ENCODE peak calls at places on chromosomes 6 and 20, in six cellular contexts. P is PC-9, F is progenitor cell of endocrine pancreas, X is NAMALWA, K is nephron progenitor cell, T is EL. V is an unnamed sample.

GRCh38 chr6:121920616-121921015 is 478.8 kb upstream of the HSF2 start:
- DNase-seq in P (no peak), F (no peak), X (no peak), K (no peak), T (no peak), V (no peak)

GRCh38 chr6:17984822-17985660 is 2.4 kb downstream of the KIF13A start:
- DNase-seq in P (no peak), F (no peak), X (no peak), K (no peak), T (no peak), V (no peak)

GRCh38 chr20:19973920-19974620 is 43.1 kb upstream of the NAA20 start:
- DNase-seq in P (peak; percentile 78), F (no peak), X (no peak), K (no peak), T (peak; percentile 68), V (no peak)

GRCh38 chr6:36954262-36954931 is at the start of gene PI16:
- DNase-seq in P (no peak), F (no peak), X (no peak), K (no peak), T (no peak), V (no peak)

GRCh38 chr20:62605996-62606395 is 36.3 kb upstream of the SLCO4A1 start:
- DNase-seq in P (no peak), F (no peak), X (peak; percentile 83), K (no peak), T (no peak), V (no peak)

GRCh38 chr6:89260832-89261231 is 43.7 kb upstream of the GABRR1 start:
- DNase-seq in P (no peak), F (no peak), X (peak; percentile 49), K (no peak), T (no peak), V (peak; percentile 25)

GRCh38 chr6:75524322-75524972 is 30.8 kb upstream of the FILIP1 start:
- DNase-seq in P (peak; percentile 94), F (no peak), X (no peak), K (no peak), T (peak; percentile 97), V (no peak)

GRCh38 chr6:118706702-118707101 is 55.3 kb upstream of the CEP85L start:
- DNase-seq in P (no peak), F (no peak), X (no peak), K (no peak), T (peak; percentile 79), V (no peak)

GRCh38 chr6:160177220-160177619 is 55.6 kb downstream of the SLC22A1 start:
- DNase-seq in P (no peak), F (no peak), X (no peak), K (no peak), T (peak; percentile 11), V (no peak)

GRCh38 chr6:168929871-168930450 is 323.7 kb downstream of the THBS2 start:
- DNase-seq in P (no peak), F (no peak), X (no peak), K (no peak), T (no peak), V (no peak)

GRCh38 chr20:12166053-12166717 is 248.5 kb downstream of the BTBD3 start:
- DNase-seq in P (peak; percentile 37), F (no peak), X (no peak), K (no peak), T (peak; percentile 31), V (no peak)

GRCh38 chr6:112786801-112787200 is 439.7 kb downstream of the RFPL4B start:
- DNase-seq in P (no peak), F (no peak), X (no peak), K (no peak), T (no peak), V (no peak)

V was measured in NCI-H1436 treated with DMSO at 0.1 percent for 48 hours.